ENCODE peak calls at places on chromosome 16, in nine cellular contexts. J is iPS DF 6.9; W is T-helper 17 cell; Y is astrocyte of the spinal cord; F is HFFc6; L is OCI-M1; I is stimulated activated CD4-positive, alpha-beta T cell treated with anti-CD3 and anti-CD28 coated beads, Interleukin-1b, Interleukin-23, amount 100 ng/mL, for 1 hour; S is EL; A is activated CD8-positive, alpha-beta T cell treated with anti-CD3 and anti-CD28 coated beads, Interleukin-2, amount 10 ng/mL, durations not matched to agents 7 days and 5 days. B is an unnamed sample.

GRCh38 chr16:87392823-87393679 is 915 bp downstream of the MAP1LC3B start:
- DNase-seq in Y (peak), J (no peak), I (no peak), S (peak), L (peak), F (peak), A (peak), W (no peak), B (no peak)

GRCh38 chr16:1979271-1980025 is 1.8 kb downstream of the NOXO1 start:
- DNase-seq in L (no peak), I (no peak), Y (no peak), W (no peak), A (no peak), S (no peak), F (no peak), J (no peak), B (peak)

GRCh38 chr16:11539635-11540034 is 47.1 kb downstream of the LITAF start:
- DNase-seq in S (no peak), J (no peak), W (no peak), I (no peak), L (no peak), F (no peak), A (peak), Y (no peak), B (no peak)

GRCh38 chr16:11204513-11205047 is 51.4 kb downstream of the SOCS1 start:
- DNase-seq in J (no peak), F (no peak), L (no peak), W (no peak), A (no peak), I (no peak), Y (no peak), S (no peak), B (no peak)

GRCh38 chr16:56312028-56312300 is 113.4 kb downstream of the AMFR start:
- DNase-seq in L (no peak), Y (no peak), F (no peak), S (no peak), I (no peak), J (no peak), W (no peak), A (no peak), B (no peak)

GRCh38 chr16:29664133-29664912 is 1.3 kb downstream of the SPN start:
- DNase-seq in F (no peak), L (peak), J (no peak), Y (no peak), W (peak), I (no peak), A (peak), S (no peak), B (no peak)

GRCh38 chr16:89002851-89003830 is 26.1 kb upstream of the CBFA2T3 start:
- DNase-seq in S (no peak), I (no peak), J (no peak), A (no peak), L (no peak), F (no peak), Y (no peak), W (no peak), B (no peak)

GRCh38 chr16:60771138-60771537 is 1265.1 kb downstream of the CDH8 start:
- DNase-seq in F (no peak), S (no peak), J (no peak), A (no peak), I (no peak), L (peak), W (no peak), Y (no peak), B (no peak)

GRCh38 chr16:72561-73537 is at the start of gene RHBDF1:
- DNase-seq in J (no peak), L (peak), S (peak), Y (no peak), A (no peak), F (no peak), W (no peak), I (no peak), B (no peak)

GRCh38 chr16:6913535-6913934 is 419.1 kb upstream of the RBFOX1 start:
- DNase-seq in Y (no peak), I (no peak), F (no peak), J (no peak), W (no peak), S (no peak), A (no peak), L (no peak), B (no peak)

GRCh38 chr16:10037771-10038170 is 144.5 kb downstream of the GRIN2A start:
- DNase-seq in A (no peak), W (no peak), J (no peak), F (peak), I (no peak), L (no peak), Y (no peak), S (peak), B (no peak)

GRCh38 chr16:55323637-55324490 is at the start of gene IRX6:
- DNase-seq in W (no peak), A (no peak), Y (no peak), J (no peak), I (no peak), F (no peak), S (no peak), L (no peak), B (no peak)

GRCh38 chr16:89827383-89828198 is 684 bp upstream of the SPIRE2 start:
- DNase-seq in F (peak), J (no peak), A (no peak), S (peak), Y (peak), L (peak), I (no peak), W (no peak), B (no peak)

GRCh38 chr16:31010539-31010938 is at the start of gene STX1B:
- DNase-seq in W (peak), J (no peak), I (peak), A (peak), L (no peak), Y (peak), S (peak), F (no peak), B (peak)